ENCODE peak calls at places on chromosome 12, in eight cellular contexts. One of them, this sample, is unnamed. For H3K9me3, the result is how much of the 10 kb centered on the place peaks cover.

GRCh38 chr12:70907412-70907811 is 13.1 kb downstream of the PTPRR start:
- DNase-seq in OCI-LY7: no peak
- DNase-seq in mucosa of descending colon: no peak
- DNase-seq in adrenal gland: no peak
- DNase-seq in neural progenitor cell: no peak
- DNase-seq in small intestine: no peak
- DNase-seq in mammary epithelial cell: no peak
- DNase-seq in CD8-positive, alpha-beta T cell: no peak
- DNase-seq in this sample: no peak

GRCh38 chr12:10190558-10191388 is 11.9 kb downstream of the TMEM52B start:
- DNase-seq in OCI-LY7: peak
- DNase-seq in mucosa of descending colon: peak
- DNase-seq in adrenal gland: peak
- DNase-seq in neural progenitor cell: peak
- DNase-seq in small intestine: peak
- DNase-seq in mammary epithelial cell: peak
- DNase-seq in CD8-positive, alpha-beta T cell: peak
- DNase-seq in this sample: no peak

GRCh38 chr12:63764481-63764880 is 15.2 kb upstream of the RXYLT1 start:
- DNase-seq in OCI-LY7: no peak
- DNase-seq in mucosa of descending colon: no peak
- DNase-seq in adrenal gland: no peak
- DNase-seq in neural progenitor cell: peak
- DNase-seq in small intestine: no peak
- DNase-seq in mammary epithelial cell: no peak
- DNase-seq in CD8-positive, alpha-beta T cell: no peak
- DNase-seq in this sample: no peak

GRCh38 chr12:75505706-75506312 is 5.6 kb downstream of the KRR1 start:
- DNase-seq in OCI-LY7: peak
- DNase-seq in mucosa of descending colon: no peak
- DNase-seq in adrenal gland: no peak
- DNase-seq in neural progenitor cell: no peak
- DNase-seq in small intestine: no peak
- DNase-seq in mammary epithelial cell: no peak
- DNase-seq in CD8-positive, alpha-beta T cell: no peak
- DNase-seq in this sample: no peak

GRCh38 chr12:3552726-3553045 is 61.7 kb downstream of the PRMT8 start:
- DNase-seq in OCI-LY7: no peak
- DNase-seq in mucosa of descending colon: no peak
- DNase-seq in adrenal gland: no peak
- DNase-seq in neural progenitor cell: no peak
- DNase-seq in small intestine: no peak
- DNase-seq in mammary epithelial cell: no peak
- DNase-seq in CD8-positive, alpha-beta T cell: no peak
- DNase-seq in this sample: no peak

GRCh38 chr12:58367041-58367440 is 425.7 kb downstream of the ATP23 start:
- DNase-seq in OCI-LY7: no peak
- DNase-seq in mucosa of descending colon: no peak
- DNase-seq in adrenal gland: no peak
- DNase-seq in neural progenitor cell: no peak
- DNase-seq in small intestine: no peak
- DNase-seq in mammary epithelial cell: no peak
- DNase-seq in CD8-positive, alpha-beta T cell: no peak
- DNase-seq in this sample: no peak

GRCh38 chr12:24879644-24880043 is 69.3 kb downstream of the BCAT1 start:
- DNase-seq in OCI-LY7: no peak
- DNase-seq in mucosa of descending colon: no peak
- DNase-seq in adrenal gland: no peak
- DNase-seq in neural progenitor cell: no peak
- DNase-seq in small intestine: no peak
- DNase-seq in mammary epithelial cell: no peak
- DNase-seq in CD8-positive, alpha-beta T cell: no peak
- DNase-seq in this sample: no peak

GRCh38 chr12:70756118-70756517 is 118.9 kb upstream of the PTPRB start:
- DNase-seq in OCI-LY7: no peak
- DNase-seq in mucosa of descending colon: no peak
- DNase-seq in adrenal gland: no peak
- DNase-seq in neural progenitor cell: no peak
- DNase-seq in small intestine: peak
- DNase-seq in mammary epithelial cell: peak
- DNase-seq in CD8-positive, alpha-beta T cell: no peak
- DNase-seq in this sample: no peak

GRCh38 chr12:111436811-111437210 is 31.1 kb downstream of the SH2B3 start:
- DNase-seq in OCI-LY7: no peak
- DNase-seq in mucosa of descending colon: no peak
- DNase-seq in adrenal gland: no peak
- DNase-seq in neural progenitor cell: no peak
- DNase-seq in small intestine: no peak
- DNase-seq in mammary epithelial cell: no peak
- DNase-seq in CD8-positive, alpha-beta T cell: no peak
- DNase-seq in this sample: no peak

GRCh38 chr12:67430708-67431335 is 161.7 kb downstream of the CAND1 start:
- DNase-seq in OCI-LY7: no peak
- DNase-seq in mucosa of descending colon: no peak
- DNase-seq in adrenal gland: peak
- DNase-seq in neural progenitor cell: no peak
- DNase-seq in small intestine: no peak
- DNase-seq in mammary epithelial cell: no peak
- DNase-seq in CD8-positive, alpha-beta T cell: no peak
- DNase-seq in this sample: no peak

GRCh38 chr12:102322254-102322653 is 124.6 kb upstream of the PMCH start:
- DNase-seq in OCI-LY7: no peak
- DNase-seq in mucosa of descending colon: no peak
- DNase-seq in adrenal gland: no peak
- DNase-seq in neural progenitor cell: no peak
- DNase-seq in small intestine: no peak
- DNase-seq in mammary epithelial cell: no peak
- DNase-seq in CD8-positive, alpha-beta T cell: no peak
- DNase-seq in this sample: no peak

GRCh38 chr12:21773263-21773741 is 1.2 kb downstream of the KCNJ8 start:
- DNase-seq in OCI-LY7: no peak
- DNase-seq in mucosa of descending colon: peak
- DNase-seq in adrenal gland: peak
- DNase-seq in neural progenitor cell: peak
- DNase-seq in small intestine: no peak
- DNase-seq in mammary epithelial cell: no peak
- DNase-seq in CD8-positive, alpha-beta T cell: no peak
- DNase-seq in this sample: no peak

GRCh38 chr12:57128519-57129247 is 400 bp downstream of the LRP1 start:
- DNase-seq in OCI-LY7: no peak
- DNase-seq in mucosa of descending colon: peak
- DNase-seq in adrenal gland: no peak
- DNase-seq in neural progenitor cell: peak
- DNase-seq in small intestine: no peak
- DNase-seq in mammary epithelial cell: no peak
- DNase-seq in CD8-positive, alpha-beta T cell: no peak
- DNase-seq in this sample: no peak

GRCh38 chr12:98745578-98746391 is 100.7 kb downstream of the APAF1 start:
- DNase-seq in OCI-LY7: no peak
- DNase-seq in mucosa of descending colon: no peak
- DNase-seq in adrenal gland: peak
- DNase-seq in neural progenitor cell: peak
- DNase-seq in small intestine: no peak
- DNase-seq in mammary epithelial cell: no peak
- DNase-seq in CD8-positive, alpha-beta T cell: no peak
- DNase-seq in this sample: peak

GRCh38 chr12:109460538-109460937 is 16.6 kb downstream of the KCTD10 start:
- DNase-seq in OCI-LY7: no peak
- DNase-seq in mucosa of descending colon: peak
- DNase-seq in adrenal gland: no peak
- DNase-seq in neural progenitor cell: no peak
- DNase-seq in small intestine: no peak
- DNase-seq in mammary epithelial cell: no peak
- DNase-seq in CD8-positive, alpha-beta T cell: no peak
- DNase-seq in this sample: no peak

GRCh38 chr12:28536088-28536487 is 345.8 kb downstream of the CCDC91 start:
- DNase-seq in OCI-LY7: no peak
- DNase-seq in mucosa of descending colon: no peak
- DNase-seq in adrenal gland: no peak
- DNase-seq in neural progenitor cell: no peak
- DNase-seq in small intestine: no peak
- DNase-seq in mammary epithelial cell: peak
- DNase-seq in CD8-positive, alpha-beta T cell: no peak
- DNase-seq in this sample: no peak

GRCh38 chr12:12648951-12649650 is 37.4 kb downstream of the CREBL2 start:
- DNase-seq in OCI-LY7: no peak
- DNase-seq in mucosa of descending colon: no peak
- DNase-seq in adrenal gland: no peak
- DNase-seq in neural progenitor cell: no peak
- DNase-seq in small intestine: no peak
- DNase-seq in mammary epithelial cell: no peak
- DNase-seq in CD8-positive, alpha-beta T cell: no peak
- DNase-seq in this sample: no peak
- H3K9me3 ChIP-seq in OCI-LY7: under half
- H3K9me3 ChIP-seq in mucosa of descending colon: under half
- H3K9me3 ChIP-seq in adrenal gland: under half
- H3K9me3 ChIP-seq in neural progenitor cell: under half
- H3K9me3 ChIP-seq in small intestine: under half
- H3K9me3 ChIP-seq in mammary epithelial cell: under half
- H3K9me3 ChIP-seq in CD8-positive, alpha-beta T cell: under half
- H3K9me3 ChIP-seq in this sample: under half

GRCh38 chr12:131413471-131413870 is 297.4 kb upstream of the SFSWAP start:
- DNase-seq in OCI-LY7: no peak
- DNase-seq in mucosa of descending colon: no peak
- DNase-seq in adrenal gland: no peak
- DNase-seq in neural progenitor cell: no peak
- DNase-seq in small intestine: no peak
- DNase-seq in mammary epithelial cell: no peak
- DNase-seq in CD8-positive, alpha-beta T cell: no peak
- DNase-seq in this sample: no peak
- H3K9me3 ChIP-seq in OCI-LY7: under half
- H3K9me3 ChIP-seq in mucosa of descending colon: under half
- H3K9me3 ChIP-seq in adrenal gland: under half
- H3K9me3 ChIP-seq in neural progenitor cell: under half
- H3K9me3 ChIP-seq in small intestine: under half
- H3K9me3 ChIP-seq in mammary epithelial cell: under half
- H3K9me3 ChIP-seq in CD8-positive, alpha-beta T cell: under half
- H3K9me3 ChIP-seq in this sample: under half

GRCh38 chr12:34287437-34287836 is 265.1 kb downstream of the ALG10 start:
- DNase-seq in OCI-LY7: no peak
- DNase-seq in mucosa of descending colon: no peak
- DNase-seq in adrenal gland: no peak
- DNase-seq in neural progenitor cell: no peak
- DNase-seq in small intestine: no peak
- DNase-seq in mammary epithelial cell: no peak
- DNase-seq in CD8-positive, alpha-beta T cell: no peak
- DNase-seq in this sample: no peak
- H3K9me3 ChIP-seq in OCI-LY7: under half
- H3K9me3 ChIP-seq in mucosa of descending colon: half or more
- H3K9me3 ChIP-seq in adrenal gland: under half
- H3K9me3 ChIP-seq in neural progenitor cell: under half
- H3K9me3 ChIP-seq in small intestine: under half
- H3K9me3 ChIP-seq in mammary epithelial cell: under half
- H3K9me3 ChIP-seq in CD8-positive, alpha-beta T cell: under half
- H3K9me3 ChIP-seq in this sample: under half

DNA sequence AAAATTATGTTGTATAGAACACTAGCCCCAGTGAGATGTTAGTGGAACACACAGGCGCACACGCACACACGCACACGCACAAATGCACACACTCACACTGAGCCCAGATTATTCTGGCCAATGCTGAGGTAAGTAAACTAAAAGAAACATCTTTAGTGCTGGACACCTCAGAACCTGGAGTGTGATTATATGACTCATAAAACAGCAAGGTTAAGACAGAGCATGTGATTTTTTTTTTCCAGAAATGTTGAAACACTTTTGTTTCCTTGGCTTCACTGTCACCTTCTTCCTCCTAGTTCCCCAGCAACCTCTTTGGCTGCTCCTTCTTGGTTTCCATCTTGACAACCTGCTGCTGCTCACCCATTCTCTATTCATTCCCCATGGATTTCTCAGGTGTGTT is 141.0 kb upstream of the ALG10B start:
- DNase-seq in OCI-LY7: no peak
- DNase-seq in mucosa of descending colon: no peak
- DNase-seq in adrenal gland: no peak
- DNase-seq in neural progenitor cell: no peak
- DNase-seq in small intestine: no peak
- DNase-seq in mammary epithelial cell: peak
- DNase-seq in CD8-positive, alpha-beta T cell: no peak
- DNase-seq in this sample: no peak
- H3K9me3 ChIP-seq in OCI-LY7: under half
- H3K9me3 ChIP-seq in mucosa of descending colon: under half
- H3K9me3 ChIP-seq in adrenal gland: under half
- H3K9me3 ChIP-seq in neural progenitor cell: under half
- H3K9me3 ChIP-seq in small intestine: under half
- H3K9me3 ChIP-seq in mammary epithelial cell: under half
- H3K9me3 ChIP-seq in CD8-positive, alpha-beta T cell: under half
- H3K9me3 ChIP-seq in this sample: under half

GRCh38 chr12:132953163-132953425 is 3.0 kb downstream of the ZNF605 start:
- DNase-seq in OCI-LY7: no peak
- DNase-seq in mucosa of descending colon: no peak
- DNase-seq in adrenal gland: no peak
- DNase-seq in neural progenitor cell: no peak
- DNase-seq in small intestine: no peak
- DNase-seq in mammary epithelial cell: no peak
- DNase-seq in CD8-positive, alpha-beta T cell: no peak
- DNase-seq in this sample: no peak

GRCh38 chr12:132955094-132955932 is 793 bp downstream of the ZNF605 start:
- DNase-seq in OCI-LY7: peak
- DNase-seq in mucosa of descending colon: peak
- DNase-seq in adrenal gland: peak
- DNase-seq in neural progenitor cell: peak
- DNase-seq in small intestine: peak
- DNase-seq in mammary epithelial cell: peak
- DNase-seq in CD8-positive, alpha-beta T cell: no peak
- DNase-seq in this sample: no peak

GRCh38 chr12:132953771-132954170 is 2.3 kb downstream of the ZNF605 start:
- DNase-seq in OCI-LY7: no peak
- DNase-seq in mucosa of descending colon: no peak
- DNase-seq in adrenal gland: no peak
- DNase-seq in neural progenitor cell: no peak
- DNase-seq in small intestine: no peak
- DNase-seq in mammary epithelial cell: no peak
- DNase-seq in CD8-positive, alpha-beta T cell: no peak
- DNase-seq in this sample: no peak

GRCh38 chr12:132954471-132955048 is 1.5 kb downstream of the ZNF605 start:
- DNase-seq in OCI-LY7: no peak
- DNase-seq in mucosa of descending colon: no peak
- DNase-seq in adrenal gland: no peak
- DNase-seq in neural progenitor cell: no peak
- DNase-seq in small intestine: no peak
- DNase-seq in mammary epithelial cell: no peak
- DNase-seq in CD8-positive, alpha-beta T cell: no peak
- DNase-seq in this sample: no peak

GRCh38 chr12:132955933-132956725 is at the start of gene ZNF605:
- DNase-seq in OCI-LY7: peak
- DNase-seq in mucosa of descending colon: peak
- DNase-seq in adrenal gland: peak
- DNase-seq in neural progenitor cell: peak
- DNase-seq in small intestine: peak
- DNase-seq in mammary epithelial cell: peak
- DNase-seq in CD8-positive, alpha-beta T cell: peak
- DNase-seq in this sample: peak
- H3K9me3 ChIP-seq in OCI-LY7: under half
- H3K9me3 ChIP-seq in mucosa of descending colon: under half
- H3K9me3 ChIP-seq in adrenal gland: under half
- H3K9me3 ChIP-seq in neural progenitor cell: under half
- H3K9me3 ChIP-seq in small intestine: under half
- H3K9me3 ChIP-seq in mammary epithelial cell: under half
- H3K9me3 ChIP-seq in CD8-positive, alpha-beta T cell: under half
- H3K9me3 ChIP-seq in this sample: under half

GRCh38 chr12:132921685-132922084 is 34.3 kb upstream of the CHFR start:
- DNase-seq in OCI-LY7: no peak
- DNase-seq in mucosa of descending colon: no peak
- DNase-seq in adrenal gland: no peak
- DNase-seq in neural progenitor cell: no peak
- DNase-seq in small intestine: no peak
- DNase-seq in mammary epithelial cell: no peak
- DNase-seq in CD8-positive, alpha-beta T cell: no peak
- DNase-seq in this sample: no peak
- H3K9me3 ChIP-seq in OCI-LY7: half or more
- H3K9me3 ChIP-seq in mucosa of descending colon: half or more
- H3K9me3 ChIP-seq in adrenal gland: half or more
- H3K9me3 ChIP-seq in neural progenitor cell: half or more
- H3K9me3 ChIP-seq in small intestine: under half
- H3K9me3 ChIP-seq in mammary epithelial cell: half or more
- H3K9me3 ChIP-seq in CD8-positive, alpha-beta T cell: half or more
- H3K9me3 ChIP-seq in this sample: under half